ENCODE peak calls at places on chromosome 22, in five cellular contexts. One of them, this sample, is unnamed.

GRCh38 chr22:46967445-46968358 is 205.3 kb downstream of the TBC1D22A start:
- DNase-seq in BJ: no peak
- DNase-seq in NCI-H1694: no peak
- DNase-seq in foreskin fibroblast: no peak
- DNase-seq in M059J: no peak
- DNase-seq in this sample: no peak

GRCh38 chr22:45718391-45718790 is 46.8 kb downstream of the ATXN10 start:
- DNase-seq in foreskin fibroblast: no peak
- DNase-seq in NCI-H1694: no peak
- DNase-seq in BJ: no peak
- DNase-seq in M059J: peak
- DNase-seq in this sample: no peak

GRCh38 chr22:44202261-44202789 is 21.6 kb downstream of the PARVG start:
- DNase-seq in BJ: peak
- DNase-seq in M059J: peak
- DNase-seq in NCI-H1694: no peak
- DNase-seq in foreskin fibroblast: peak
- DNase-seq in this sample: no peak

GRCh38 chr22:23385301-23386244 is 194.5 kb downstream of the IGLL1 start:
- DNase-seq in BJ: no peak
- DNase-seq in NCI-H1694: peak
- DNase-seq in foreskin fibroblast: peak
- DNase-seq in M059J: peak
- DNase-seq in this sample: peak

GRCh38 chr22:50731811-50732624 is 6.0 kb upstream of the ACR start:
- DNase-seq in NCI-H1694: peak
- DNase-seq in foreskin fibroblast: peak
- DNase-seq in BJ: no peak
- DNase-seq in M059J: peak
- DNase-seq in this sample: peak

GRCh38 chr22:49521787-49522224 is 305.9 kb downstream of the BRD1 start:
- DNase-seq in BJ: no peak
- DNase-seq in NCI-H1694: no peak
- DNase-seq in M059J: no peak
- DNase-seq in foreskin fibroblast: no peak
- DNase-seq in this sample: no peak

GRCh38 chr22:50542416-50542927 is 3.2 kb upstream of the KLHDC7B start:
- DNase-seq in M059J: peak
- DNase-seq in foreskin fibroblast: no peak
- DNase-seq in BJ: no peak
- DNase-seq in NCI-H1694: no peak
- DNase-seq in this sample: no peak

GRCh38 chr22:35480627-35481565 is 59.7 kb upstream of the RASD2 start:
- DNase-seq in BJ: no peak
- DNase-seq in M059J: peak
- DNase-seq in foreskin fibroblast: no peak
- DNase-seq in NCI-H1694: no peak
- DNase-seq in this sample: no peak

GRCh38 chr22:31647921-31648320 is 14.1 kb downstream of the PISD start:
- DNase-seq in BJ: no peak
- DNase-seq in NCI-H1694: no peak
- DNase-seq in M059J: no peak
- DNase-seq in foreskin fibroblast: no peak
- DNase-seq in this sample: no peak

GRCh38 chr22:34878996-34879395 is 187.0 kb upstream of the ISX start:
- DNase-seq in NCI-H1694: no peak
- DNase-seq in M059J: peak
- DNase-seq in BJ: peak
- DNase-seq in foreskin fibroblast: no peak
- DNase-seq in this sample: peak

GRCh38 chr22:39967103-39967829 is 7.1 kb downstream of the TMA7B start:
- DNase-seq in foreskin fibroblast: peak
- DNase-seq in NCI-H1694: no peak
- DNase-seq in M059J: peak
- DNase-seq in BJ: no peak
- DNase-seq in this sample: peak

GRCh38 chr22:50705219-50705691 is 32.6 kb downstream of the SHANK3 start:
- DNase-seq in M059J: no peak
- DNase-seq in BJ: no peak
- DNase-seq in foreskin fibroblast: peak
- DNase-seq in NCI-H1694: peak
- DNase-seq in this sample: peak

GRCh38 chr22:30249049-30250038 is 2.8 kb upstream of the LIF start:
- DNase-seq in foreskin fibroblast: peak
- DNase-seq in NCI-H1694: no peak
- DNase-seq in BJ: no peak
- DNase-seq in M059J: no peak
- DNase-seq in this sample: peak

GRCh38 chr22:19456541-19456940 is 9.0 kb upstream of the C22orf39 start:
- DNase-seq in NCI-H1694: no peak
- DNase-seq in M059J: no peak
- DNase-seq in foreskin fibroblast: no peak
- DNase-seq in BJ: no peak
- DNase-seq in this sample: no peak

GRCh38 chr22:43202326-43202725 is 15.4 kb upstream of the TTLL12 start:
- DNase-seq in M059J: no peak
- DNase-seq in BJ: no peak
- DNase-seq in foreskin fibroblast: no peak
- DNase-seq in NCI-H1694: no peak
- DNase-seq in this sample: no peak

GRCh38 chr22:19807914-19808872 is 46.5 kb downstream of the GNB1L start:
- DNase-seq in BJ: no peak
- DNase-seq in NCI-H1694: no peak
- DNase-seq in M059J: no peak
- DNase-seq in foreskin fibroblast: no peak
- DNase-seq in this sample: no peak

GRCh38 chr22:39532215-39533071 is at the start of gene RPS19BP1:
- DNase-seq in BJ: peak
- DNase-seq in M059J: peak
- DNase-seq in foreskin fibroblast: peak
- DNase-seq in NCI-H1694: peak
- DNase-seq in this sample: peak

GRCh38 chr22:50306753-50307749 is at the start of gene PLXNB2:
- DNase-seq in foreskin fibroblast: peak
- DNase-seq in NCI-H1694: peak
- DNase-seq in BJ: no peak
- DNase-seq in M059J: peak
- DNase-seq in this sample: peak

GRCh38 chr22:49026476-49027121 is 801.1 kb downstream of the BRD1 start:
- DNase-seq in M059J: no peak
- DNase-seq in foreskin fibroblast: no peak
- DNase-seq in NCI-H1694: peak
- DNase-seq in BJ: no peak
- DNase-seq in this sample: no peak

GRCh38 chr22:19868333-19868732 is 13.7 kb upstream of the GNB1L start:
- DNase-seq in M059J: no peak
- DNase-seq in NCI-H1694: no peak
- DNase-seq in foreskin fibroblast: no peak
- DNase-seq in BJ: no peak
- DNase-seq in this sample: no peak

GRCh38 chr22:37178350-37179125 is 9.5 kb downstream of the C1QTNF6 start:
- DNase-seq in NCI-H1694: no peak
- DNase-seq in M059J: peak
- DNase-seq in foreskin fibroblast: peak
- DNase-seq in BJ: no peak
- DNase-seq in this sample: peak

GRCh38 chr22:42296381-42296853 is 26.0 kb upstream of the TCF20 start:
- DNase-seq in NCI-H1694: peak
- DNase-seq in foreskin fibroblast: no peak
- DNase-seq in BJ: no peak
- DNase-seq in M059J: no peak
- DNase-seq in this sample: no peak

GRCh38 chr22:21446128-21446826 is 20.9 kb upstream of the TMEM191C start:
- DNase-seq in NCI-H1694: no peak
- DNase-seq in foreskin fibroblast: no peak
- DNase-seq in M059J: no peak
- DNase-seq in BJ: no peak
- DNase-seq in this sample: no peak

GRCh38 chr22:20013382-20013871 is 3.2 kb downstream of the ARVCF start:
- DNase-seq in foreskin fibroblast: peak
- DNase-seq in M059J: no peak
- DNase-seq in BJ: no peak
- DNase-seq in NCI-H1694: no peak
- DNase-seq in this sample: peak

GRCh38 chr22:29780781-29781676 is 13.9 kb downstream of the UQCR10 start:
- DNase-seq in BJ: no peak
- DNase-seq in foreskin fibroblast: peak
- DNase-seq in NCI-H1694: no peak
- DNase-seq in M059J: peak
- DNase-seq in this sample: peak

GRCh38 chr22:24379536-24379935 is 47.9 kb upstream of the ADORA2A start:
- DNase-seq in BJ: no peak
- DNase-seq in M059J: no peak
- DNase-seq in foreskin fibroblast: peak
- DNase-seq in NCI-H1694: no peak
- DNase-seq in this sample: no peak

GRCh38 chr22:17381237-17381913 is 12.1 kb downstream of the CECR2 start:
- DNase-seq in NCI-H1694: no peak
- DNase-seq in BJ: no peak
- DNase-seq in M059J: no peak
- DNase-seq in foreskin fibroblast: no peak
- DNase-seq in this sample: no peak

This sample was measured in kidney tubule cell.